ENCODE peak calls at places on chromosomes 2 and 18, in ten cellular contexts. N is fibroblast of mammary gland; E is GM12865; Q is psoas muscle; P is naive thymus-derived CD4-positive, alpha-beta T cell; R is tibial artery; Z is adrenal gland; H is transverse colon; I is hepatocyte; W is stomach. S is an unnamed sample.

GRCh38 chr18:37188016-37188791 is 359.3 kb downstream of the KIAA1328 start:
- DNase-seq in Z (no peak), I (no peak), H (no peak), Q (no peak), R (no peak), N (peak), P (no peak), W (no peak), E (no peak), S (no peak)

GRCh38 chr2:128686881-128687550 is 368.3 kb upstream of the HS6ST1 start:
- DNase-seq in Z (no peak), P (no peak), E (no peak), N (no peak), Q (no peak), R (peak), H (no peak), I (no peak), W (peak), S (no peak)

GRCh38 chr2:19982268-19982667 is 7.6 kb downstream of the WDR35 start:
- DNase-seq in Z (no peak), N (peak), R (no peak), P (no peak), W (no peak), Q (no peak), I (no peak), E (no peak), H (no peak), S (no peak)

GRCh38 chr2:146527166-146527565 is 1317.7 kb upstream of the ACVR2A start:
- DNase-seq in Q (no peak), Z (no peak), H (no peak), W (no peak), R (no peak), N (no peak), I (no peak), E (no peak), P (no peak), S (no peak)

GRCh38 chr2:68696554-68696953 is 38.1 kb upstream of the ARHGAP25 start:
- DNase-seq in Q (no peak), R (no peak), I (no peak), H (no peak), N (no peak), P (no peak), Z (no peak), W (no peak), E (no peak), S (no peak)

GRCh38 chr2:242010567-242011513 is 141.3 kb downstream of the RTP5 start:
- DNase-seq in Q (no peak), E (no peak), H (peak), P (peak), N (no peak), Z (no peak), R (no peak), W (no peak), I (no peak), S (no peak)

GRCh38 chr2:104852161-104852689 is 1.7 kb upstream of the POU3F3 start:
- DNase-seq in R (no peak), W (no peak), Q (no peak), Z (no peak), P (no peak), E (no peak), I (no peak), H (no peak), N (no peak), S (no peak)

GRCh38 chr2:195620499-195620898 is 36.5 kb upstream of the SLC39A10 start:
- DNase-seq in W (no peak), E (no peak), R (no peak), N (no peak), Z (no peak), Q (no peak), P (no peak), H (no peak), I (no peak), S (no peak)

GRCh38 chr2:72041638-72042111 is 106.0 kb downstream of the CYP26B1 start:
- DNase-seq in Q (no peak), H (no peak), W (no peak), E (no peak), I (no peak), P (no peak), R (no peak), Z (no peak), N (no peak), S (no peak)

GRCh38 chr2:162704496-162704895 is 134.1 kb downstream of the KCNH7 start:
- DNase-seq in H (no peak), Q (no peak), I (no peak), R (no peak), P (no peak), Z (no peak), E (no peak), W (no peak), N (no peak), S (no peak)

GRCh38 chr2:218964041-218964771 is 4.7 kb downstream of the CDK5R2 start:
- DNase-seq in Q (no peak), Z (no peak), W (no peak), E (no peak), R (peak), P (no peak), H (no peak), I (no peak), N (peak), S (peak)

GRCh38 chr2:172200495-172201085 is 97.9 kb upstream of the DLX2 start:
- DNase-seq in Q (no peak), Z (peak), N (peak), R (no peak), E (peak), H (no peak), I (no peak), P (no peak), W (no peak), S (no peak)

GRCh38 chr2:136214284-136214683 is 96.3 kb upstream of the CXCR4 start:
- DNase-seq in Q (no peak), R (no peak), H (no peak), P (no peak), W (no peak), E (peak), I (peak), Z (peak), N (no peak), S (no peak)

GRCh38 chr2:111053825-111054490 is 66.8 kb upstream of the BCL2L11 start:
- DNase-seq in Q (no peak), I (peak), E (no peak), P (no peak), R (no peak), N (no peak), Z (no peak), H (no peak), W (no peak), S (no peak)

GRCh38 chr18:57433492-57434176 is 1.5 kb upstream of the ONECUT2 start:
- DNase-seq in Z (no peak), Q (no peak), N (no peak), W (no peak), I (no peak), H (no peak), R (no peak), E (no peak), P (no peak), S (no peak)

GRCh38 chr18:44325903-44326650 is 354.6 kb upstream of the SETBP1 start:
- DNase-seq in N (peak), Z (peak), H (peak), W (peak), I (peak), E (peak), Q (peak), R (no peak), P (no peak), S (peak)

GRCh38 chr2:105056245-105056644 is 18.4 kb downstream of the MRPS9 start:
- DNase-seq in W (no peak), R (no peak), P (no peak), H (no peak), E (no peak), Z (no peak), Q (no peak), I (no peak), N (no peak), S (no peak)

GRCh38 chr2:39260087-39260486 is 16.3 kb upstream of the CDKL4 start:
- DNase-seq in W (no peak), I (no peak), Z (no peak), E (no peak), P (no peak), Q (no peak), H (no peak), N (no peak), R (no peak), S (no peak)
- H3K4me3 ChIP-seq in W (no peak), I (no peak), Z (no peak), E (no peak), P (no peak), Q (no peak), H (no peak), N (no peak), R (no peak), S (no peak)

DNA sequence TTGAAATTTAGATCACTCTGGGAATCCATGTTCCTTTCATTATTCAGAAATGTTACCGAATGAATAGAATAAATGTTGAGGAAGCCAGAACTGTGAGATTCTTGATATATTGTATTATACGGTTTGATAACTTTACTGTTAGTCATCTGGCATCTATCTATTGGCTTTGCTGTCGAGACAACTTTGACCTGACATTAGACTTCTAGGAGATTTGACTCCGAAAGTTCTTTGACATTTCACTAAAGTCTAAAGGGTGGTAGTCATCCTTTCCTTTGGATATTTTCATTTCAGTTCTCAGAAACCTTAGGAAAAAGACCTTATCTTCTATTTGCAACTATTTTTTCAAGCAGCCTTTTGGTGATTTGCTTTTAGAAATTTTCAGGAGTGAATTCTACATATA is 1.9 kb downstream of the BMPR2 start:
- DNase-seq in R (no peak), E (no peak), W (no peak), N (peak), I (no peak), H (no peak), Z (no peak), Q (no peak), P (no peak), S (no peak)
- H3K4me3 ChIP-seq in R (peak), E (peak), W (peak), N (peak), I (peak), H (peak), Z (peak), Q (peak), P (peak), S (no peak)

DNA sequence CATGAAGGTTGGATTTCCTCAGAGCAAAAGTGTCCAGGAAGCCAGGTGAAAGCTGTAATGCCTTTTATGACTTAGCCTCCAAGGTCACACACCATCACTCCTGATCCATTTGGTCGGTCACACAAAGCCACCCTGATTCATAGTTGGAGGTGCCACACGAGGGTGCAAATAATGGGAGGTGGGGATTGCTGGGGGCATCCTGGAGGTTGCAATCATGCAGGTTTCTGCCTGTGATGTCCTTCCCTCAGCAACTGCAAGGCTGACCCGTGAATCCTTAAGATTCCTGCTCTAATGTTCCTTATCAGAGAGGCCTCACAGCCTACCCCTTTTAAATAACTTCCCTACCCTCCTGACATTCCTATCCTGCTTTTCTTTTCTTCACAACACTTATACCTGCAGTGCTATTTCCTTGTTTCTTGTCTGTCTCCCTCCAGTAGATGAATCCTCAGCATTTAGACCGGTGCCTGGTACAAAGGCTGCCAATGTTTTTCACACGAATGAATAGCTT is 97.1 kb downstream of the LIPG start:
- DNase-seq in Q (no peak), R (no peak), H (no peak), Z (no peak), E (no peak), P (no peak), W (no peak), I (no peak), N (no peak), S (no peak)
- H3K4me3 ChIP-seq in Q (no peak), R (no peak), H (no peak), Z (no peak), E (no peak), P (no peak), W (no peak), I (no peak), N (no peak), S (no peak)

GRCh38 chr2:32787207-32787606 is 159.4 kb downstream of the TTC27 start:
- DNase-seq in I (no peak), Q (no peak), R (no peak), Z (no peak), H (no peak), W (no peak), P (no peak), N (no peak), E (no peak), S (no peak)
- H3K4me3 ChIP-seq in I (no peak), Q (no peak), R (no peak), Z (no peak), H (no peak), W (no peak), P (no peak), N (no peak), E (no peak), S (no peak)

GRCh38 chr2:232547991-232548390 is 2.4 kb downstream of the TIGD1 start:
- DNase-seq in H (no peak), R (no peak), I (no peak), Q (no peak), W (no peak), P (no peak), Z (no peak), N (no peak), E (no peak), S (no peak)

GRCh38 chr2:232549655-232550350 is 554 bp downstream of the TIGD1 start:
- DNase-seq in E (no peak), Q (no peak), W (no peak), P (no peak), Z (no peak), R (no peak), N (peak), I (no peak), H (no peak), S (peak)

GRCh38 chr2:232551776-232552175 is 1.3 kb downstream of the EIF4E2 start:
- DNase-seq in I (no peak), Q (no peak), P (no peak), N (no peak), E (no peak), Z (no peak), H (no peak), W (no peak), R (no peak), S (no peak)

GRCh38 chr2:232550351-232551261 is at the start of the genes EIF4E2 and TIGD1:
- DNase-seq in N (peak), P (peak), W (peak), E (peak), I (peak), H (peak), Q (peak), Z (peak), R (peak), S (peak)

GRCh38 chr2:232551289-232551688 is 800 bp downstream of the EIF4E2 start:
- DNase-seq in N (no peak), Q (no peak), Z (no peak), H (no peak), I (no peak), R (no peak), W (no peak), P (no peak), E (no peak), S (no peak)
- H3K4me3 ChIP-seq in N (peak), Q (peak), Z (peak), H (peak), I (peak), R (peak), W (peak), P (peak), E (peak), S (peak)

GRCh38 chr2:187407407-187408084 is 40.5 kb downstream of the CALCRL start:
- DNase-seq in E (no peak), H (no peak), I (no peak), W (no peak), N (no peak), R (no peak), Z (no peak), P (no peak), Q (no peak), S (no peak)

GRCh38 chr2:187403568-187404260 is 44.3 kb downstream of the CALCRL start:
- DNase-seq in E (no peak), W (no peak), H (no peak), I (no peak), R (no peak), P (no peak), N (peak), Z (no peak), Q (no peak), S (no peak)

GRCh38 chr2:187409682-187410081 is 38.4 kb downstream of the CALCRL start:
- DNase-seq in I (no peak), H (no peak), N (no peak), R (no peak), E (no peak), P (no peak), W (no peak), Z (no peak), Q (no peak), S (no peak)

GRCh38 chr2:187404431-187405110 is 43.5 kb downstream of the CALCRL start:
- DNase-seq in I (no peak), Z (no peak), N (peak), R (no peak), W (no peak), P (no peak), Q (no peak), E (no peak), H (no peak), S (no peak)

GRCh38 chr2:187408926-187409325 is 39.1 kb downstream of the CALCRL start:
- DNase-seq in R (no peak), Z (no peak), Q (no peak), E (no peak), H (no peak), W (no peak), P (no peak), N (no peak), I (no peak), S (no peak)
- H3K4me3 ChIP-seq in R (no peak), Z (no peak), Q (no peak), E (no peak), H (no peak), W (no peak), P (no peak), N (no peak), I (no peak), S (no peak)

GRCh38 chr2:47520302-47520630 is 117.3 kb downstream of the MSH2 start:
- DNase-seq in Z (no peak), E (no peak), N (no peak), Q (no peak), P (no peak), H (no peak), W (no peak), I (no peak), R (no peak), S (no peak)
- H3K4me3 ChIP-seq in Z (no peak), E (peak), N (no peak), Q (peak), P (peak), H (no peak), W (peak), I (no peak), R (peak), S (peak)